ENCODE peak calls at places on chromosomes 16 and 17, in four cellular contexts. M, K, J and C are unnamed samples.

GRCh38 chr16:66026211-66026610 is 340.3 kb upstream of the CDH5 start:
- DNase-seq in M (peak; percentile 37), K (no peak), J (no peak), C (no peak)

GRCh38 chr16:69501956-69502457 is 63.8 kb upstream of the NFAT5 start:
- DNase-seq in M (no peak), K (no peak), J (no peak), C (no peak)

GRCh38 chr16:56767018-56767417 is 37.1 kb downstream of the NUP93 start:
- DNase-seq in M (no peak), K (no peak), J (no peak), C (no peak)

GRCh38 chr16:84095466-84095865 is 21.3 kb downstream of the MBTPS1 start:
- DNase-seq in M (no peak), K (no peak), J (no peak), C (no peak)

GRCh38 chr17:80468222-80468621 is 8.2 kb downstream of the NPTX1 start:
- DNase-seq in M (no peak), K (no peak), J (no peak), C (no peak)

GRCh38 chr16:80824623-80825364 is 20.4 kb upstream of the CDYL2 start:
- DNase-seq in M (no peak), K (no peak), J (peak; percentile 65), C (no peak)

GRCh38 chr16:13335894-13336293 is 434.5 kb downstream of the SHISA9 start:
- DNase-seq in M (no peak), K (no peak), J (no peak), C (no peak)

GRCh38 chr16:47311738-47312505 is 148.9 kb downstream of the ITFG1 start:
- DNase-seq in M (no peak), K (no peak), J (no peak), C (no peak)

GRCh38 chr16:53057658-53058057 is 2.9 kb downstream of the CHD9 start:
- DNase-seq in M (no peak), K (no peak), J (no peak), C (no peak)

GRCh38 chr17:4040784-4041183 is 76.5 kb upstream of the ATP2A3 start:
- DNase-seq in M (no peak), K (no peak), J (no peak), C (no peak)

GRCh38 chr17:74343526-74344284 is 17.7 kb downstream of the KIF19 start:
- DNase-seq in M (no peak), K (no peak), J (no peak), C (no peak)

GRCh38 chr17:78512976-78513375 is 64.2 kb downstream of the DNAH17 start:
- DNase-seq in M (no peak), K (no peak), J (no peak), C (no peak)

GRCh38 chr17:55764610-55765009 is 13.8 kb downstream of the PCTP start:
- DNase-seq in M (no peak), K (no peak), J (no peak), C (no peak)

DNA sequence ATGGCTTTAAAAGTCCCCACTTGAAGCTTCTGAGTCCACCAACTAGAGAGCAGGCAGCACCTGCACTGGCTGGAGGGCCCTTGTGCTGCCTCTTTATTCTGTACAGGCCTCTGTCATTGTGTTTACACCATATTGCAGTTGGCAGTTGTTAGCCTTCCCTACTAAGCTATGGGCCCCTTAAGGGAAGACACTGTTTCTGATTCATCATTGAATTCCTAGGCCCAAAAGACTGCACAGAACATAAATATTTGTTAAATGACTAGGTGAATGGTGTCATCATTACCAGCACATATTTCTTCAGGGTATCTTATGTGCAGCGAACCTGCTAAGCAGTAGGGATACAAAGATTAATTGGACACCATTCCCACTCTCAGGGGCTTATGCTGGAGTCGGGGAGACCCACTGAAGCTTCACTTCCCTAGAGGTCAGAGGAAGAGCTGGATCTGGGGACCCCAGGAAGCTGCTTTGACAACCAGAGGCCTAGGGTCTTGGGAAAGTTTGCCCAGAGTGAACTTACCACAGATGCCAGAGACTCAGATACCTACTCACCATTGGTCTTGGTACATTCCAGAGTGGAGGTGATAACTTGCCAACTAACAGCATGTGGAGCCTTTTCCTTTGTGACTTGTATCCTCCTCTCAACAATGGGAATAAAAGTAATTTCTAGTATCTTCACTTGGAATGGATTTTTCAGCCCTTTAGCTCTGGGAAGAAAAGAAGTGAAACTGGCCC is 28.7 kb upstream of the DDX52 start:
- DNase-seq in M (no peak), K (no peak), J (no peak), C (peak; percentile 47)
- TF ChIP-seq POLR2A in M (no peak), K (no peak), J (no peak), C (no peak)

GRCh38 chr16:2023098-2023925 is 3.4 kb upstream of the NHERF2 start:
- DNase-seq in M (peak; percentile 98), K (peak; percentile 90), J (peak; percentile 95), C (peak; percentile 99)
- TF ChIP-seq POLR2A in M (no peak), K (peak; percentile 53), J (no peak), C (no peak)

GRCh38 chr17:48589831-48590602 is at the start of gene HOXB3:
- DNase-seq in M (no peak), K (no peak), J (no peak), C (no peak)
- TF ChIP-seq POLR2A in M (no peak), K (no peak), J (no peak), C (peak; percentile 76)

DNA sequence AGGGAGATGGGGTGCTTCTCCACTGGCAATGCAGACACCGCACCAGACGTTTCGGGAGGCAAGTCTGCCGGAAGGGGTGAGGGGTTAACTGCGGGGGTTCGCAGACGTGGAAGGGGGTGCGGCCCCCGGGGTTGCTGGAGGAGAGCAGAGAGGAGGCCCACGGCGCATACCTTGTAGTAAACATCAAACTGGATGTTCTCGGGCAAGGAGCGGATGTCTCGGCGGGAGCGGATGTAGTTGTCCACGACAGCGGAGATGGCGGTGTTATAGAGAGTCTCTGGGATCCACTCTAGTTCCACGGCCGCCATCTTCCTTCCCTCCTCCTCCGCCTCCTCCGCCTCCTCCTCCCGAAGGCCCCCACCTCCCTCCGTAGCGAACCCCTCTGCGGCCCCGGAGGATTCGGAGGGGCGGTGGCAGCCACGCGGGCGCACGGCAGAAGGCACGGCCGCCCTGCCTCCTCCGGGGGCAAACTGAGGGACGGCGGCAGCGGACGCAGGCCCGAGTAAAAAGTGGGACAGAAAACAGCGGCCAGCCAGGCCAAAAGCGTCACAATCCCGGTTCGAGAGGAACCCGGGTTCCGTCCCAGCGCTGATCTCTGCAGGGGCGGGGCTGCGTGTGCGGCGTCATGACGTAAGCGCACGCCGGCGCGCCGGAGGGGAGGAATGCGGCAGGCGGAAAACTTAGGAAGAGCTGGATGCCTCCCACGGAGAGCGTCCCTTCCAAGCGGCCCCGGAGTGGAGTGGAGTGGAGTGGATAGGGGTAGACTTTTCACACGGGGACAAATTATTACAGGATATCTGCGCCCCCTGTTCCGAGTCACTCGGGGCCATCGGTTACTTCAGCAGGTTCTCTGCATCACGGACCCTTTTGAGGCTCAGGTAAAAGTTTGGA is at the start of gene APPBP2:
- DNase-seq in M (peak; percentile 97), K (peak; percentile 85), J (peak; percentile 88), C (peak; percentile 98)
- TF ChIP-seq POLR2A in M (no peak), K (peak; percentile 90), J (peak; percentile 83), C (peak; percentile 92)

DNA sequence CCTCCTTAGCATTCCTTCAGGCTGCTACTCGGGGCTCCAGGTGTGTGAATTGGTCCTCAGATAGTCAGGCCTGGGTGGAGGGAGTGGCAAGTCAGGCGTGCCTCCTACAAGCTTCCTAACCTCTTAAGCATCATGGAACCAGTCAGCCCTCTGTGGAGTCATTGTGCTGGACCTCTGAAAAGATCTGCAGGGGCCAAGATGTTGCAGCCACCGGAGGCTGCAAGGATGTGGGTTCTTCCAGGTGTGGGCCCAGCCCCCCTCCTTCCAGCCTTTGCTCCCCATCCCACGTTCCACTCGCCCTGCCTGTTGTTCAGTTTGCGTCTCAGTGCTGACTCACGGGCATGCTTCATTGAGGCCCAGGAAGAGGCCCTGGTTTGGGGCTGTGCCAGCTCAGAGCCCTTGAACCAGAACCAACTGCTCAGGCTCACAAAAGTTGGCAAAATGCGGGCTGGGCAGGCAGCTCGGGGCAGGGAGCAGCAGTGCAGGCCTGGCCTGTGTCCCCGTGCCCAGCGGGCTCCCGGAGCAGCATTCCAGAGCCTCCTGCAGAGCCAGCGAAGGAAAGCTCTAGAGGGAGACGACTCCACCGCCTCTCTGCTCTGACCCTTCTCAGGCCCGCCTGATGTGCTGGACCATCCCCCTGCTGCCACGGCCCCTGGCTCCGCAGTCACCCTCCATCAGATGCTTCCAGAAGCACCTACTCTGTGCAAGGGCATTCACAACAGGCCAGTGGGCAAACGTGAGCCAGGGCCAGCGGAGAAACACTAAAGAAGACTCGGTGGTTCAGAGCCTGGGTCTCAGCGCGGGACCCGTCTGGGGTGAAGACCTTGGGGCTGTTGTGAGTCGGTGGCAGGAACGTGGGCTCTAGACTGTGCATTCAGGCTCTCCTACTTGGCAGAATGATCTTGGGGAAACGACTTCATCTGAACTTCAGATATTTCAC is 7.5 kb downstream of the LDHD start:
- DNase-seq in M (peak; percentile 96), K (peak; percentile 89), J (peak; percentile 96), C (peak; percentile 89)
- TF ChIP-seq POLR2A in M (no peak), K (peak; percentile 15), J (no peak), C (peak; percentile 47)

GRCh38 chr16:27316038-27316680 is 2.4 kb downstream of the IL4R start:
- DNase-seq in M (peak; percentile 78), K (peak; percentile 17), J (no peak), C (no peak)
- TF ChIP-seq POLR2A in M (no peak), K (peak; percentile 5), J (no peak), C (no peak)

GRCh38 chr16:800834-801488 is 427 bp upstream of the GNG13 start:
- DNase-seq in M (no peak), K (no peak), J (no peak), C (no peak)
- TF ChIP-seq POLR2A in M (no peak), K (no peak), J (no peak), C (no peak)